ENCODE peak calls at places on chromosomes 11 and 22, in six cellular contexts. N is GM10248, A is nephron progenitor cell, P is adrenal gland, F is mucosa of descending colon, U is SK-N-SH. H is an unnamed sample.

GRCh38 chr11:110785398-110785797 is 73.2 kb upstream of the ARHGAP20 start:
- DNase-seq in N (no peak), A (no peak), P (no peak), F (no peak), U (no peak), H (no peak)

GRCh38 chr11:12706531-12707499 is 32.6 kb downstream of the TEAD1 start:
- DNase-seq in N (no peak), A (no peak), P (no peak), F (no peak), U (no peak), H (no peak)

GRCh38 chr22:39173787-39174497 is 21.5 kb upstream of the CBX7 start:
- DNase-seq in N (no peak), A (no peak), P (no peak), F (peak; percentile 52), U (no peak), H (no peak)

GRCh38 chr22:32444068-32444467 is 20.2 kb downstream of the BPIFC start:
- DNase-seq in N (peak; percentile 29), A (no peak), P (no peak), F (no peak), U (peak; percentile 17), H (peak; percentile 31)

GRCh38 chr11:78714539-78714938 is 139.9 kb upstream of the NARS2 start:
- DNase-seq in N (no peak), A (no peak), P (no peak), F (no peak), U (no peak), H (no peak)

GRCh38 chr11:70586261-70587094 is 188.1 kb downstream of the CTTN start:
- DNase-seq in N (no peak), A (no peak), P (no peak), F (no peak), U (no peak), H (no peak)

GRCh38 chr22:17086750-17087149 is 1.9 kb downstream of the IL17RA start:
- DNase-seq in N (no peak), A (no peak), P (no peak), F (no peak), U (no peak), H (no peak)

GRCh38 chr11:72135891-72136676 is 559 bp downstream of the FOLR3 start:
- DNase-seq in N (no peak), A (no peak), P (no peak), F (no peak), U (no peak), H (no peak)

GRCh38 chr11:65290448-65291165 is 24.1 kb upstream of the CDC42EP2 start:
- DNase-seq in N (no peak), A (no peak), P (peak; percentile 63), F (peak; percentile 85), U (no peak), H (peak; percentile 52)

GRCh38 chr22:37803636-37804371 is 3.9 kb upstream of the GCAT start:
- DNase-seq in N (no peak), A (no peak), P (no peak), F (no peak), U (no peak), H (no peak)

GRCh38 chr22:20549232-20549841 is 41.9 kb downstream of the MED15 start:
- DNase-seq in N (no peak), A (no peak), P (no peak), F (peak; percentile 72), U (no peak), H (no peak)

GRCh38 chr11:28038775-28039174 is 69.2 kb downstream of the KIF18A start:
- DNase-seq in N (no peak), A (no peak), P (no peak), F (no peak), U (no peak), H (no peak)

GRCh38 chr11:36292311-36292722 is 3.1 kb upstream of the COMMD9 start:
- DNase-seq in N (peak; percentile 77), A (no peak), P (no peak), F (no peak), U (peak; percentile 71), H (peak; percentile 73)

GRCh38 chr11:95884364-95884763 is 39.5 kb downstream of the MTMR2 start:
- DNase-seq in N (no peak), A (no peak), P (no peak), F (no peak), U (no peak), H (no peak)

GRCh38 chr22:49020314-49020713 is 807.4 kb downstream of the BRD1 start:
- DNase-seq in N (no peak), A (no peak), P (peak; percentile 1), F (peak; percentile 13), U (no peak), H (no peak)

GRCh38 chr11:69474736-69475135 is 6.7 kb upstream of the LINC01488 start:
- DNase-seq in N (no peak), A (no peak), P (no peak), F (no peak), U (no peak), H (no peak)

GRCh38 chr11:75311858-75312288 is 39.6 kb downstream of the ARRB1 start:
- DNase-seq in N (no peak), A (no peak), P (peak; percentile 46), F (peak; percentile 86), U (peak; percentile 54), H (no peak)

GRCh38 chr11:57426754-57427691 is at the start of gene SLC43A3:
- DNase-seq in N (peak; percentile 85), A (peak; percentile 73), P (peak; percentile 60), F (peak; percentile 83), U (peak; percentile 80), H (peak; percentile 79)

GRCh38 chr11:3020011-3020410 is 27.9 kb upstream of the NAP1L4 start:
- DNase-seq in N (no peak), A (no peak), P (no peak), F (no peak), U (no peak), H (no peak)

GRCh38 chr11:3022982-3023381 is 30.9 kb upstream of the NAP1L4 start:
- DNase-seq in N (no peak), A (no peak), P (no peak), F (no peak), U (no peak), H (no peak)

GRCh38 chr11:3022300-3022967 is 30.3 kb upstream of the NAP1L4 start:
- DNase-seq in N (peak; percentile 54), A (no peak), P (no peak), F (no peak), U (no peak), H (peak; percentile 48)

GRCh38 chr11:3016861-3017260 is 24.7 kb upstream of the NAP1L4 start:
- DNase-seq in N (no peak), A (no peak), P (no peak), F (no peak), U (no peak), H (no peak)

DNA sequence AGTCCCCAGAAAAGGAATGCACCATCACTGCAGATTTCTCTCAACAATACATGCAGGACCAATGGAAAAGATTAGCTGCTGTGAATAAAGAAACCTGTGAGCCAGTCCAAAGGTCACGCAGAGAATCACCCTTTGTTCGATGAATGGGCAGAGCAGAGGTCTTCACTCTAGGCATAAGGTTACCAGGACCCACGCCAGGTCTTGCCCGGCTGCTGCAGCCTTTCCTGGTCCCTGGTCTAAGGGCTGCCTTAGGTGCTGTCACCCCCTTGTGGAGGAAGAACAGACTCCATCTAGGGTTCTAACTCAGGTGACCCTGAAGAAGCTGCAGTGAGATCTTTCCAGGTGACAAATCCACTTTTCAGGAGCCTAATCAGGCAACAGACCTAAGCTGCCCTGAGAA is 29.0 kb upstream of the NAP1L4 start:
- DNase-seq in N (peak; percentile 61), A (peak; percentile 32), P (no peak), F (no peak), U (peak; percentile 76), H (peak; percentile 64)
- TF ChIP-seq CTCF in N (peak; percentile 9), A (peak; percentile 63), P (peak; percentile 37), F (peak; percentile 29), U (peak; percentile 61), H (peak; percentile 63)

DNA sequence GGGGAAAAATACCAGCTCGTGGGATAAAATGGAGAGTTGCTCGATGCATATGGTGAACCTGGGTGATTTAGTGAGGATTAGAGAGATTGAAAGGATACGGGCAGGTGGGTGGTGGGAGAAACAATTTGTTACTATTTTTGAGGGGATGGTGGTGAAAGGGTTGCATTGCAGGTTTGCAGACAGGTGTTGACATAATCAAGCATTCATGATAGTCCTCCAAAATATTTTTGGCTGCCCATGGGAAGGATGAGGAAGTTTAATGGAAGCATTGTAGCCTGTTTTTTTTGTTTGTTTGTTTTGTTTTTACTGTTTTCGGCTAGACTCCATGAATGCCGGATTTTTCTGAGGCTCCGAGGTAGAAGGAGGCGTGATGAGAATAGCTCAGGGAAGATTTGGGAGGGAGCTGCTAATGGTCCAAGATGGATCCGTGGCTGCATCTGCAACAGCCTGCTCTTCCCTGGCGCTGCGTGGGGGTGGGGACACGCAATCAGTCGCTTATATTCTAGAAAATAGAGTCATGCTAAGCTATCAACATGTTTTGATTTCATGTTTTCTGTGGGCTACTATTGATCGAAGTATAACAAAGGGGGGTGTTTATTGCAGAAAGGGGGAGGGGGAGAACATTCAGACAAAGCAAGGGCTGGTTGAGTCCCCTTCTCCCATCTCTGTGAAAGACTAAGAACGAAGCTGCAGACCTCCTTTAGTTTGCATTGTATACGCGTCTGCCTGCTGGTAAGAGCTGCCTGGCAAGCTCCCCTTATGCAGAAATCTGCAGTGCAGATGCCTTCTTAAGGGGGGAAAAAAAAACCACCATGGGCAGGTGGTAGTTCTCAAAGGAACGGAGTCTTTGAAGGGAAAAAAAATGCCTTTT is 980 bp downstream of the RTN3 start:
- DNase-seq in N (peak; percentile 42), A (peak; percentile 26), P (peak; percentile 41), F (no peak), U (peak; percentile 55), H (peak; percentile 49)
- TF ChIP-seq CTCF in N (no peak), A (peak; percentile 24), P (peak; percentile 34), F (no peak), U (peak; percentile 32), H (no peak)

GRCh38 chr11:61793829-61794204 is 1.1 kb downstream of the FEN1 start:
- DNase-seq in N (no peak), A (no peak), P (no peak), F (no peak), U (no peak), H (no peak)

GRCh38 chr11:61791737-61792309 is 576 bp downstream of the TMEM258 start:
- DNase-seq in N (no peak), A (peak; percentile 65), P (peak; percentile 66), F (no peak), U (peak; percentile 85), H (peak; percentile 54)

GRCh38 chr11:61793084-61793828 is 545 bp downstream of the FEN1 start:
- DNase-seq in N (no peak), A (no peak), P (no peak), F (no peak), U (peak; percentile 55), H (no peak)

GRCh38 chr11:61794579-61794978 is 1.9 kb downstream of the FEN1 start:
- DNase-seq in N (no peak), A (no peak), P (no peak), F (no peak), U (no peak), H (no peak)

GRCh38 chr11:61792310-61793083 is at the start of the genes FEN1 and TMEM258:
- DNase-seq in N (peak; percentile 93), A (peak; percentile 86), P (peak; percentile 85), F (peak; percentile 93), U (peak; percentile 88), H (peak; percentile 93)
- TF ChIP-seq CTCF in N (no peak), A (no peak), P (no peak), F (no peak), U (no peak), H (no peak)

DNA sequence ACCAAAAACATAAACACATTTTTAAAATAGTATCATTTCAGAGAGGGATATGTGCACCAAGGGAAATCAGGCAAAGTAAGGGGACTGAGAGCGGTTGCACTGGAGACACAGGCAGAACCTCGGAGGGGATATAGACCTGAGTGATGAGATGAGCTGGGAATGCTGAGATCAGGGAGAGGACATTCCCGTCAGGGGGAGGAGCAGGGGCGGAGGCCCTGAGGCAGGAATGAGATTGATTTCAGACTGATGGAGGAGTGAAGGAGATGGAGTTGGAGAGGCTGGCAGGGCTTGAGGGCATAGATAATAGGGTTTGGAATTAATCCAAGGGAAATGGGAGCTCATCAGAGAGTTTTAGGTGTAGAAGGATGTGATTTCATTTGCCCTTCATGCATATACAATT is 13.1 kb downstream of the CD6 start:
- DNase-seq in N (no peak), A (no peak), P (no peak), F (no peak), U (no peak), H (no peak)
- TF ChIP-seq CTCF in N (no peak), A (no peak), P (no peak), F (no peak), U (no peak), H (no peak)

H was measured in GM13977.